ENCODE peak calls at places on chromosome 14, in seven cellular contexts. L, O, H, T, U, Z and N are unnamed samples.

GRCh38 chr14:63782683-63783389 is 55.0 kb upstream of the SGPP1 start:
- DNase-seq in L (no peak), O (no peak), H (no peak), T (no peak), U (no peak), Z (no peak), N (no peak)

GRCh38 chr14:95015046-95015445 is 142.3 kb downstream of the DICER1 start:
- DNase-seq in L (no peak), O (no peak), H (no peak), T (no peak), U (peak; percentile 27), Z (no peak), N (no peak)

GRCh38 chr14:75969126-75969525 is 12.7 kb downstream of the TGFB3 start:
- DNase-seq in L (no peak), O (no peak), H (no peak), T (no peak), U (no peak), Z (no peak), N (no peak)

GRCh38 chr14:78917462-78917861 is 747.3 kb downstream of the NRXN3 start:
- DNase-seq in L (no peak), O (no peak), H (no peak), T (no peak), U (peak; percentile 40), Z (no peak), N (no peak)

GRCh38 chr14:103111297-103111981 is 11.8 kb upstream of the TNFAIP2 start:
- DNase-seq in L (no peak), O (no peak), H (no peak), T (no peak), U (no peak), Z (no peak), N (no peak)

GRCh38 chr14:103332143-103332919 is 1.7 kb upstream of the EIF5 start:
- DNase-seq in L (no peak), O (no peak), H (no peak), T (no peak), U (no peak), Z (no peak), N (no peak)

GRCh38 chr14:51368721-51369163 is 128.7 kb downstream of the TMX1 start:
- DNase-seq in L (no peak), O (peak; percentile 89), H (no peak), T (no peak), U (no peak), Z (peak; percentile 94), N (peak; percentile 61)

GRCh38 chr14:77225254-77225653 is 43.7 kb downstream of the TMEM63C start:
- DNase-seq in L (no peak), O (no peak), H (no peak), T (no peak), U (no peak), Z (no peak), N (no peak)

GRCh38 chr14:32896979-32897723 is 41.5 kb upstream of the NPAS3 start:
- DNase-seq in L (no peak), O (peak; percentile 7), H (no peak), T (no peak), U (no peak), Z (peak; percentile 59), N (peak; percentile 77)

GRCh38 chr14:54333511-54333910 is 63.3 kb upstream of the CDKN3 start:
- DNase-seq in L (no peak), O (no peak), H (no peak), T (no peak), U (no peak), Z (no peak), N (no peak)

GRCh38 chr14:54329082-54329695 is 67.6 kb upstream of the CDKN3 start:
- DNase-seq in L (peak; percentile 78), O (peak; percentile 61), H (peak; percentile 62), T (peak; percentile 84), U (peak; percentile 96), Z (peak; percentile 63), N (peak; percentile 74)

GRCh38 chr14:54331516-54331915 is 65.3 kb upstream of the CDKN3 start:
- DNase-seq in L (no peak), O (no peak), H (no peak), T (no peak), U (no peak), Z (no peak), N (no peak)

GRCh38 chr14:54332490-54332889 is 64.3 kb upstream of the CDKN3 start:
- DNase-seq in L (no peak), O (no peak), H (no peak), T (no peak), U (no peak), Z (no peak), N (no peak)

GRCh38 chr14:54330876-54331275 is 65.9 kb upstream of the CDKN3 start:
- DNase-seq in L (no peak), O (no peak), H (no peak), T (no peak), U (peak; percentile 86), Z (peak; percentile 68), N (no peak)
- H4K8ac ChIP-seq in L (no peak overlapping the region), O (no peak overlapping the region), H (no peak overlapping the region), T (no peak overlapping the region), U (no peak overlapping the region), Z (no peak overlapping the region), N (no peak overlapping the region)

DNA sequence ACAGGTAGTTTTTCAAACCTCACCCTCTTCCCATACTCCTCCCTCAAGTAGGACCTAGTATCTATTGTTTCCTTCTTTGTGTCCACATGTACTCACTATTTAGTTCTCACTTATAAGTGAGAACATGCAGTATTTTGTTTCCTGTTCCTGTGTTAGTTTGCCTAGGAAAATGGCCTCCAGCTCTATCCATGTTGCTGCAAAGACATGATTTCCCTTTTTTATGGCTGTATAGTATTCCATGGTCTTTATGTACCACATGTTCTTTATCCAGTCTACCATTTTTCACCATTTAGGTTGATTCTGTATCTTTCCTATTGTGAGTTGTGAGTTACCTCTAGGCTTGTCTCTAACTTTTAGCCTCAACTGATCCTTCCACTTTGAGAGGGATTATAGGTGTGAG is 310.7 kb downstream of the PRKD1 start:
- DNase-seq in L (no peak), O (no peak), H (no peak), T (no peak), U (no peak), Z (no peak), N (no peak)
- H4K8ac ChIP-seq in L (no peak overlapping the region), O (no peak overlapping the region), H (no peak overlapping the region), T (no peak overlapping the region), U (no peak overlapping the region), Z (no peak overlapping the region), N (no peak overlapping the region)

GRCh38 chr14:74704656-74705055 is 8.2 kb downstream of the AREL1 start:
- DNase-seq in L (no peak), O (no peak), H (no peak), T (no peak), U (no peak), Z (no peak), N (no peak)
- H4K8ac ChIP-seq in L (no peak overlapping the region), O (no peak overlapping the region), H (no peak overlapping the region), T (no peak overlapping the region), U (no peak overlapping the region), Z (no peak overlapping the region), N (no peak overlapping the region)

DNA sequence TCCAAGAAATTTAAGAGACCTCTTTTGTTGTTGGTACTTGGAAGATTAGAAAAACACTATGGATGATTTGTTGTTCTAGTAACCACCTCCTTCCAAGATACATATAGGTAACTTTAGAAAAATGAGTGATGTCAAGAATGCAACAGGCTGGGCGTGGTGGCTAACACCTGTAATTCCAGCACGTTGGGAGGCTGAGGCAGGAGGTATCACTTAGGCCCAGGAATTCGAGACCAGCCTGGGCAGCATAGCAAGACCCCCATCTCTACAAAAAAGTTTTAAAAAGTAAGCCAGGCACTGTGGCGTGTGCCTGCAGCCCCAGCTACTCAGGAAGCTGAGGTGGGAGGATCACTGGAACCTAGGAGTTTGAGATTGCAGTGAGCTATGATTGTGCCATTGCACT is 97.8 kb downstream of the PCNX1 start:
- DNase-seq in L (no peak), O (no peak), H (no peak), T (no peak), U (no peak), Z (no peak), N (no peak)
- H4K8ac ChIP-seq in L (no peak overlapping the region), O (no peak overlapping the region), H (no peak overlapping the region), T (no peak overlapping the region), U (no peak overlapping the region), Z (no peak overlapping the region), N (no peak overlapping the region)

DNA sequence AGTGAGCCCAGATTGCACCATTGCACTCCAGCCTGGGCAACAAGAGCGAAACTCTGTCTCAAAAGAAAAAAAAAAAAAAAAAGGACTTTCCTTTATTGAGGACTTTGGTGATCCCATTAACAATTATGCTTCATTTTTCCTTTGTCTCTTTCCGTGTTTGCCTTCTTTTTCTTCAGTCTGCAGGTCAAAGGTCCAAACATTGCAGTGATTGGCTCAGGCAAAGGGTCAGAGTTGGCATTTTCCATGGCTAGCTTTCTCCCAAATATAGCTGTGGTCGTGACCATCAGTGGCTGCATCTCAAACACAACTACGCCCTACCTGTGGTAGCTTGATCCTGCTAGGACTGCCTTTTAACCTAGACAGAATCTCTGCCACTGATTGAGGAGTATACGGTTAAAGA is 7.0 kb upstream of the DNAL1 start:
- DNase-seq in L (no peak), O (no peak), H (no peak), T (no peak), U (no peak), Z (no peak), N (no peak)
- H4K8ac ChIP-seq in L (no peak overlapping the region), O (no peak overlapping the region), H (no peak overlapping the region), T (no peak overlapping the region), U (no peak overlapping the region), Z (no peak overlapping the region), N (no peak overlapping the region)

GRCh38 chr14:23385840-23386657 is 9.2 kb downstream of the CMTM5 start:
- DNase-seq in L (no peak), O (no peak), H (no peak), T (no peak), U (no peak), Z (peak; percentile 9), N (no peak)
- H4K8ac ChIP-seq in L (no peak overlapping the region), O (no peak overlapping the region), H (no peak overlapping the region), T (no peak overlapping the region), U (no peak overlapping the region), Z (no peak overlapping the region), N (no peak overlapping the region)

GRCh38 chr14:20745571-20746358 is at the start of gene EDDM3A:
- DNase-seq in L (no peak), O (no peak), H (no peak), T (no peak), U (no peak), Z (no peak), N (no peak)
- H4K8ac ChIP-seq in L (no peak within 1 kb of the TSS), O (no peak within 1 kb of the TSS), H (no peak within 1 kb of the TSS), T (no peak within 1 kb of the TSS), U (no peak within 1 kb of the TSS), Z (no peak within 1 kb of the TSS), N (no peak within 1 kb of the TSS)

DNA sequence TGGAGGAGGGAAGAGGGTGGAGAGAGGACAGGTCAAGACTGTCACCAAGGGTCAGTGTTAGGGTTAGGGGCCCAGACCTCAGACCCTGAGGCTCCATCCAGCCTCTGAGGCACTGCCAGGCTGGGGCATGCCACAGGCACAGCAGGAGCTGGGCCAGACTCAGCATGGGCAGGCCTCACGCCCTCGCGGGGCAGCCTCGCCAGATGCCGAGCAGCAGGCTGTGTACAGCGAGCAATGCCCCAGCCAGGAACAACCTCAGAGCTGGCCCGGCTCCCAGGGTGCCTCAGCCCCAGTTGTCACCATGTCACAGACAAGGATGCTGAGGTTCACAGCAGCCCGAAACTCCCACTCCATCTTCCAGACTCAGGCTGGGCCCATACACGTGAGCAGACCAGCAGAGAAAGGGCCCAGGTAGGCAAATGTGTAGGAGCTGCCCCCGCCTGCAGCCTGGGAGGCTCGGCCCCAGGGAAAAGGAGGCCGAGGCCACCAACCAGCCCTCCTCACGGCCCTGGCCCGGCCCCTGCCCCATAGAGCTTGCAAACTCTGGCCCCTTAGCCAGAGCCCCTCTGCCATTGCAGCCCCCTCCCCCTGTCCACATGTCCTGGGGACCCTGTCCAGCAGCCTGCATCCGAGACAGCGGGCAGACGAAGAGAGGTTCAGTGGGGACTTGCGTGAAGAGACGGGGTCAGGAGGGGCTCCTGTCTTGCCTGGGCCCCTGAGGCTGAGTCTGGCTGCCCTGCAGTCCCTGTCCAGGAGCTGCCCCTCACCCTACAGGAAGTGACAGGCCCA is 7.5 kb downstream of the C14orf180 start:
- DNase-seq in L (no peak), O (no peak), H (no peak), T (no peak), U (no peak), Z (peak; percentile 12), N (no peak)
- H4K8ac ChIP-seq in L (no peak overlapping the region), O (no peak overlapping the region), H (peak overlapping the region; percentile 51), T (peak overlapping the region; percentile 43), U (no peak overlapping the region), Z (no peak overlapping the region), N (no peak overlapping the region)